ENCODE peak calls at places on chromosome 10, in ten cellular contexts. Y is cardiac fibroblast; I is HFF-Myc; P is mucosa of descending colon; O is GM12865; W is heart left ventricle; H is CD4-positive, alpha-beta memory T cell; N is heart right ventricle; L is GM23248; B is CD8-positive, alpha-beta memory T cell. V is an unnamed sample.
A peak's percentile ranks its signal among the peaks of the same experiment; 100 is the strongest.

GRCh38 chr10:79333513-79333912 is 13.8 kb upstream of the PPIF start:
- DNase-seq in H (no peak), Y (peak; percentile 88), L (peak; percentile 94), W (no peak), I (no peak), P (no peak), N (no peak), B (no peak), O (no peak), V (no peak)

GRCh38 chr10:61633665-61634064 is 29.1 kb upstream of the CABCOCO1 start:
- DNase-seq in W (no peak), I (no peak), H (no peak), Y (peak; percentile 75), O (no peak), N (no peak), L (peak; percentile 56), B (no peak), P (no peak), V (no peak)

GRCh38 chr10:113317476-113317875 is 235.4 kb upstream of the HABP2 start:
- DNase-seq in W (no peak), L (no peak), Y (no peak), H (no peak), I (no peak), N (no peak), P (no peak), B (no peak), O (no peak), V (no peak)

GRCh38 chr10:26741368-26741767 is 43.9 kb downstream of the PDSS1 start:
- DNase-seq in B (no peak), Y (no peak), L (no peak), P (no peak), W (no peak), O (peak; percentile 46), N (no peak), I (no peak), H (no peak), V (no peak)

GRCh38 chr10:123999956-124000615 is 93.3 kb downstream of the CHST15 start:
- DNase-seq in O (no peak), H (no peak), N (no peak), I (no peak), W (no peak), Y (no peak), B (no peak), L (no peak), P (no peak), V (no peak)

GRCh38 chr10:124262971-124263370 is 155.8 kb downstream of the OAT start:
- DNase-seq in P (no peak), B (no peak), O (no peak), Y (no peak), I (no peak), W (no peak), N (no peak), H (no peak), L (no peak), V (no peak)

GRCh38 chr10:54587973-54588372 is 213.1 kb downstream of the PCDH15 start:
- DNase-seq in I (no peak), Y (no peak), P (no peak), O (no peak), L (no peak), N (no peak), H (no peak), W (no peak), B (no peak), V (no peak)

GRCh38 chr10:122282909-122283308 is 11.8 kb downstream of the BTBD16 start:
- DNase-seq in P (no peak), W (no peak), I (no peak), O (no peak), L (no peak), B (no peak), Y (no peak), N (no peak), H (no peak), V (no peak)

GRCh38 chr10:102869290-102870198 is at the start of gene AS3MT:
- DNase-seq in H (no peak), P (peak; percentile 45), L (peak; percentile 53), I (no peak), B (no peak), O (no peak), N (peak; percentile 15), Y (no peak), W (peak; percentile 45), V (no peak)

DNA sequence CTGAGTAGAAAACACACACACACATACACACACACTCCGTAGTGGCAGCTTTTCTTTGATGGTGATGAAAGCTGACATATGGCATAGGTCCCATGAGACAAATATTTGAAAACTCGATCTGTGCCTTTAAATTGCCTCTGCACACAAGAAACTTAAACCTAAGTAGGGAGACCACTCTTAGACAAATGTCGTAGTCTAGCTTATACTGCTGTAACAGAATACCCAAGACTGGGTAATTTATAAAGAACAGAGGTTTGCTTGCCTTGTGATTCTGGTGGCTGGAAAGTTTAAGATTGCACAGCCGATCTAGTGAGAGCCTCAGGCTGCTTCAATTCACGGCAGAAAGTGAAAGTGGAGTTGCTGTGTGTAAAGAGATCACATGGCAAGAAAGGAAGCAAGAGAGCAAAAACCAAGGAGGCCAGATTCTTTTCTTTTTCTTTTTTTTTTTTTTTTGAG is 489.4 kb upstream of the SORCS1 start:
- DNase-seq in B (no peak), H (no peak), P (no peak), Y (peak; percentile 61), L (peak; percentile 78), I (no peak), N (peak; percentile 9), O (peak; percentile 83), W (no peak), V (peak; percentile 8)
- H3K4me3 ChIP-seq in B (no peak overlapping the region), H (no peak overlapping the region), P (no peak overlapping the region), Y (peak overlapping the region; percentile 8), L (peak overlapping the region; percentile 74), I (no peak overlapping the region), N (no peak overlapping the region), O (peak overlapping the region; percentile 55), W (no peak overlapping the region), V (peak overlapping the region; percentile 3)

DNA sequence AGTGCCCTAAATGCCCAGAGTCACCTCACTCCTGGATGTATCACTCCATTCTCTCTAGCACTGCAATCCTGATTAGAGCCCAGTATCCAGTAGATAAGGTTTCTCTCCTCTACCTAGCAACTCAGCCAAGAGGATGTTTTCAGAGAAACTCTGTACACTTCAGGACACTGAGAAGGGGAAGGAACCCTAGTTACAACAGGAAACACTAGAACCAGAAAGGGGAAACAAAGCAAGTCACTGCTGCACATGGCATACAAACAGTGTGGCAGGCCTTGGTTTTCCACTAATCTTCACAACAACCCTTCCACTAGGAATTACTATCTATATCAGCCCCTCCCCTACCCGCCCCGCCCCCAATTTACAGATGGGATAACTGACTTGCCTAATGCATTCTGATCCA is 1.6 kb downstream of the FAM204A start:
- DNase-seq in O (peak; percentile 8), Y (no peak), H (no peak), I (no peak), B (no peak), L (no peak), N (no peak), W (no peak), P (no peak), V (peak; percentile 72)
- H3K4me3 ChIP-seq in O (no peak overlapping the region), Y (no peak overlapping the region), H (no peak overlapping the region), I (peak overlapping the region; percentile 80), B (no peak overlapping the region), L (peak overlapping the region; percentile 91), N (no peak overlapping the region), W (no peak overlapping the region), P (no peak overlapping the region), V (peak overlapping the region; percentile 80)

GRCh38 chr10:593421-593820 is 96.0 kb downstream of the DIP2C start:
- DNase-seq in Y (no peak), N (no peak), H (no peak), P (no peak), L (no peak), W (no peak), B (no peak), O (no peak), I (no peak), V (no peak)
- H3K4me3 ChIP-seq in Y (no peak overlapping the region), N (no peak overlapping the region), H (no peak overlapping the region), P (no peak overlapping the region), L (no peak overlapping the region), W (no peak overlapping the region), B (no peak overlapping the region), O (no peak overlapping the region), I (no peak overlapping the region), V (no peak overlapping the region)

GRCh38 chr10:127991543-127992255 is 84.8 kb downstream of the PTPRE start:
- DNase-seq in B (no peak), P (no peak), N (no peak), Y (no peak), H (no peak), L (peak; percentile 34), I (no peak), O (no peak), W (no peak), V (no peak)
- H3K4me3 ChIP-seq in B (no peak overlapping the region), P (no peak overlapping the region), N (no peak overlapping the region), Y (no peak overlapping the region), H (no peak overlapping the region), L (no peak overlapping the region), I (no peak overlapping the region), O (no peak overlapping the region), W (no peak overlapping the region), V (no peak overlapping the region)

GRCh38 chr10:106083572-106083971 is 1080.9 kb downstream of the SORCS1 start:
- DNase-seq in P (no peak), I (no peak), H (no peak), L (no peak), Y (no peak), W (no peak), N (no peak), B (no peak), O (no peak), V (no peak)

GRCh38 chr10:106082865-106083264 is 1081.6 kb downstream of the SORCS1 start:
- DNase-seq in H (no peak), B (no peak), P (no peak), I (no peak), L (peak; percentile 3), W (no peak), Y (peak; percentile 78), O (no peak), N (no peak), V (no peak)

GRCh38 chr10:106089855-106090254 is 1074.7 kb downstream of the SORCS1 start:
- DNase-seq in I (no peak), W (no peak), N (no peak), O (no peak), P (no peak), H (no peak), Y (no peak), L (no peak), B (no peak), V (no peak)

GRCh38 chr10:106086391-106086790 is 1078.1 kb downstream of the SORCS1 start:
- DNase-seq in I (no peak), O (no peak), P (no peak), L (no peak), B (no peak), H (no peak), N (no peak), W (no peak), Y (no peak), V (no peak)
- H3K4me3 ChIP-seq in I (no peak overlapping the region), O (no peak overlapping the region), P (no peak overlapping the region), L (no peak overlapping the region), B (no peak overlapping the region), H (no peak overlapping the region), N (no peak overlapping the region), W (no peak overlapping the region), Y (no peak overlapping the region), V (no peak overlapping the region)